ENCODE peak calls at places on chromosomes 2 and 18, in six cellular contexts. M is sigmoid colon, Z is foreskin fibroblast, R is psoas muscle, T is kidney, F is ovary. U is an unnamed sample.

GRCh38 chr2:54531558-54531957 is 75.4 kb downstream of the SPTBN1 start:
- DNase-seq in M (no peak), Z (no peak), R (no peak), T (no peak), F (no peak), U (peak)

GRCh38 chr2:1677833-1678165 is 66.5 kb downstream of the PXDN start:
- DNase-seq in M (peak), Z (no peak), R (no peak), T (no peak), F (no peak), U (no peak)

GRCh38 chr2:101160454-101160853 is 9.3 kb upstream of the TBC1D8 start:
- DNase-seq in M (no peak), Z (peak), R (no peak), T (no peak), F (no peak), U (peak)

GRCh38 chr2:37925063-37925897 is at the start of gene RMDN2:
- DNase-seq in M (peak), Z (peak), R (peak), T (peak), F (peak), U (peak)

GRCh38 chr2:27408601-27409320 is 630 bp downstream of the PPM1G start:
- DNase-seq in M (no peak), Z (no peak), R (no peak), T (peak), F (no peak), U (peak)

GRCh38 chr2:83991992-83992391 is 467.1 kb downstream of the SUCLG1 start:
- DNase-seq in M (no peak), Z (no peak), R (no peak), T (no peak), F (no peak), U (no peak)

GRCh38 chr2:225173909-225174308 is 131.6 kb upstream of the DOCK10 start:
- DNase-seq in M (no peak), Z (no peak), R (no peak), T (no peak), F (no peak), U (no peak)

GRCh38 chr2:227759411-227760113 is 13.9 kb downstream of the SCYGR8 start:
- DNase-seq in M (no peak), Z (no peak), R (no peak), T (no peak), F (no peak), U (no peak)

GRCh38 chr2:179578171-179578916 is 283.1 kb downstream of the ZNF385B start:
- DNase-seq in M (no peak), Z (no peak), R (no peak), T (no peak), F (no peak), U (no peak)

GRCh38 chr2:143397886-143398614 is 268.8 kb downstream of the ARHGAP15 start:
- DNase-seq in M (no peak), Z (peak), R (no peak), T (no peak), F (no peak), U (peak)

GRCh38 chr18:3593381-3593903 is 143.5 kb downstream of the TGIF1 start:
- DNase-seq in M (no peak), Z (no peak), R (no peak), T (no peak), F (no peak), U (no peak)

GRCh38 chr18:48958951-48959350 is 8.2 kb upstream of the SMAD7 start:
- DNase-seq in M (no peak), Z (no peak), R (no peak), T (no peak), F (no peak), U (no peak)

GRCh38 chr18:73980289-73980979 is 167.2 kb downstream of the FBXO15 start:
- DNase-seq in M (no peak), Z (no peak), R (no peak), T (no peak), F (no peak), U (peak)

GRCh38 chr2:12716250-12717190 is at the start of gene TRIB2:
- DNase-seq in M (peak), Z (peak), R (peak), T (peak), F (peak), U (peak)

GRCh38 chr2:200306969-200307811 is 697 bp downstream of the SPATS2L start:
- DNase-seq in M (peak), Z (peak), R (peak), T (peak), F (peak), U (peak)

GRCh38 chr2:42360493-42360889 is 526 bp downstream of the COX7A2L start:
- DNase-seq in M (no peak), Z (no peak), R (no peak), T (no peak), F (no peak), U (no peak)

GRCh38 chr2:42359894-42360483 is 1.0 kb downstream of the COX7A2L start:
- DNase-seq in M (no peak), Z (peak), R (no peak), T (no peak), F (no peak), U (peak)

GRCh38 chr2:42360890-42361727 is at the start of gene COX7A2L:
- DNase-seq in M (peak), Z (peak), R (peak), T (peak), F (peak), U (peak)

GRCh38 chr2:42361728-42362298 is 796 bp upstream of the COX7A2L start:
- DNase-seq in M (no peak), Z (no peak), R (no peak), T (no peak), F (no peak), U (no peak)

GRCh38 chr2:42359304-42359749 is 1.7 kb downstream of the COX7A2L start:
- DNase-seq in M (no peak), Z (no peak), R (no peak), T (no peak), F (no peak), U (no peak)
- H3K4me3 ChIP-seq in M (peak), Z (peak), R (peak), T (peak), F (peak), U (no peak)

GRCh38 chr2:10709290-10709939 is 12.0 kb upstream of the ATP6V1C2 start:
- DNase-seq in M (no peak), Z (no peak), R (no peak), T (no peak), F (no peak), U (peak)
- TF ChIP-seq CTCF in M (no peak), Z (peak), R (no peak), T (peak), F (no peak), U (peak)

GRCh38 chr2:241931976-241932894 is 62.7 kb downstream of the RTP5 start:
- DNase-seq in M (no peak), Z (no peak), R (no peak), T (no peak), F (no peak), U (no peak)

GRCh38 chr2:241932895-241933174 is 63.3 kb downstream of the RTP5 start:
- DNase-seq in M (no peak), Z (no peak), R (no peak), T (no peak), F (no peak), U (no peak)

GRCh38 chr2:241931084-241931975 is 61.8 kb downstream of the RTP5 start:
- DNase-seq in M (no peak), Z (no peak), R (no peak), T (no peak), F (no peak), U (no peak)

GRCh38 chr2:241935314-241935713 is 65.8 kb downstream of the RTP5 start:
- DNase-seq in M (no peak), Z (peak), R (no peak), T (no peak), F (no peak), U (peak)

DNA sequence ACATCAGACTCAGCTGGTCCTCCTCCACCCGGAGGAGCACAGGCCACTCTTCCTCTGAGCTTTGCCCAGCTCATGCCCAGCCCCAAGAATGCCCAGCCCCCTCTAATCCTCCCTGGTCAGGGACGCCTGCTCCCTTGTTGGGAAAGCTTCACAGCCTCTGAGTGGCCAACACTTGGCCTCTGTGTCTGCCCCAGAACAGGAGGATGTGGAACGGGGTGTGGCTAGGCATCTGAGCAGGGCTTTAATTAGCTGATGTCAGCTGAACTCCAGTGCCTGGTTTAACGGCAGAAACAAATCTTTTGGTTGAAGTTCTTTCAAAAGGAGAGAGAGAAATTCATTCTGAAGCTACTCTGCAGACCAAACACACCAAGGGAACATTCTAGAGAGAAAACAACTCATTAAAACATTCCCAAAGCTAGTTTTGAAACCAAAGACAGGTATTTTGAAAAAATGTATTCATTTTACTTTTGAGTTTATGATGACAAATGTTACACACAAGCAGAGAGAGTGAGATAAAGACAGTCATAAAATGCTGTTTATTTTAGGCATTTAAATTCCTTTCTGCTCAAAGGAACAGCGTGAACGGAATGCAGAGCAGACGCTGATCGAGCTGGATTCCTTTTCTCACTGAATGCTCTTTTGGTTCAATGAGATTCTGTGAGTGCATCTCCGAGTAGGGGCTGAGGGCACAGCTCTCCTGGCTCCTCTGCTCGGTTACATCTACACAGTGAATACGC is 63.8 kb downstream of the RTP5 start:
- DNase-seq in M (no peak), Z (peak), R (no peak), T (no peak), F (no peak), U (peak)
- H3K4me3 ChIP-seq in M (no peak), Z (peak), R (no peak), T (no peak), F (no peak), U (no peak)

GRCh38 chr18:9017170-9017899 is 85.2 kb upstream of the NDUFV2 start:
- DNase-seq in M (peak), Z (peak), R (peak), T (no peak), F (peak), U (peak)
- TF ChIP-seq CTCF in M (no peak), Z (no peak), R (no peak), T (no peak), F (no peak), U (no peak)

U was measured in cardiac fibroblast.